ENCODE peak calls at places on chromosomes 16 and 17, in four cellular contexts. V, X, R and H are unnamed samples.

GRCh38 chr16:68041783-68042182 is 18.7 kb downstream of the DUS2 start:
- DNase-seq in V (no peak), X (no peak), R (no peak), H (no peak)

GRCh38 chr16:51053805-51054204 is 97.3 kb downstream of the SALL1 start:
- DNase-seq in V (no peak), X (no peak), R (no peak), H (no peak)

GRCh38 chr17:47192549-47192948 is 3.5 kb upstream of the CDC27 start:
- DNase-seq in V (peak), X (no peak), R (no peak), H (peak)

GRCh38 chr16:50721549-50722409 is 20.1 kb upstream of the CYLD start:
- DNase-seq in V (no peak), X (no peak), R (no peak), H (no peak)

GRCh38 chr17:27807567-27808470 is 7.5 kb upstream of the NOS2 start:
- DNase-seq in V (peak), X (no peak), R (peak), H (peak)

GRCh38 chr16:81275064-81275532 is 36.6 kb downstream of the BCO1 start:
- DNase-seq in V (no peak), X (no peak), R (no peak), H (no peak)

GRCh38 chr16:1119766-1120611 is 23.9 kb upstream of the C1QTNF8 start:
- DNase-seq in V (peak), X (no peak), R (no peak), H (no peak)

GRCh38 chr17:80789356-80789902 is 202.2 kb upstream of the CHMP6 start:
- DNase-seq in V (peak), X (no peak), R (peak), H (peak)

GRCh38 chr17:10772425-10773380 is 31.2 kb downstream of the TMEM238L start:
- DNase-seq in V (peak), X (peak), R (no peak), H (no peak)

DNA sequence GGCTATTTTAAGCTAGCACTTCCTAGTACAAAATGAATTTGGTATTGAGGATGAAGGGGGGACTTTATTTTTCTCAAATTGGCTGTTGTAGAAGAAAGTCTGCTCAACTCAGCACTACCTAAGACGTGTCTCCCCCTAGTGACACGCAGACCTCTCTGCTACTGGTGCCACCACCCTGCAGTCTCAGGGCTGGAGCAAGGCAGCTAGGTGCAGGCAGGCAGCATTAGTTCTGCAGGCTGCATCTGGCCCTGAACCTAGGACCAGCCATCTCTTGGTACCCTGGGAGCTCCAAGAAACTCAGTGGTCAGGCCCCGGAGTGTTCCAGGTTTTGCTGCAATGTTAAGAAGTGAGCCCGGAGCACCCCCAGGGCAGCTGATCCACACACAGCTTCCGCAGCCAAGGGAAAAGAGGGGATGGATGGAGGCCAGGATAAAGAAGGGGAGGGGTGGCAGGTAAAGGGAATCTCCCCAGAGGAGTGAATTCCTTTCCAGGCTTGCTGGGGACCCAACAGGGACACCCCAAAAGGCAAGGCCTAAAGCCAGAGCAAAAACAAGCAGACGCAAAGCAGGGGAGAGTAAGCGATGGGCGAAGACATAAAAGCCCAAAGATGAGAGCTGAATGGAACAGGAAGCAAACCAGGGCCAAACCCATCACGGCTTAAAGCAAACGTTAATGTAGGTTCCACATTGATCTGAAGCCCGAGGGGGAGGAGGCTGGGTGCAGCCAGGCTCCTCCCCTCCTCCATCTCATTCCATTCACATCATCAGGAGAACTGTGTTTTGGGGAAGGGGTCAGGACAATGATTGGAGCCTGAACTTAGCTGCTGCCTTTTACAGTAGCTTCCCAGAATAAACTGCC is 200.5 kb downstream of the ZFHX3 start:
- DNase-seq in V (peak), X (no peak), R (peak), H (peak)
- TF ChIP-seq CTCF in V (peak), X (peak), R (peak), H (peak)

GRCh38 chr17:16506188-16506587 is 14.2 kb upstream of the LRRC75A start:
- DNase-seq in V (no peak), X (no peak), R (no peak), H (no peak)

GRCh38 chr17:16512011-16512410 is 20.0 kb upstream of the LRRC75A start:
- DNase-seq in V (peak), X (no peak), R (no peak), H (no peak)

GRCh38 chr17:16511515-16511914 is 19.5 kb upstream of the LRRC75A start:
- DNase-seq in V (no peak), X (no peak), R (no peak), H (no peak)

GRCh38 chr17:16504974-16505373 is 13.0 kb upstream of the LRRC75A start:
- DNase-seq in V (no peak), X (no peak), R (no peak), H (no peak)

GRCh38 chr17:16507918-16508533 is 16.0 kb upstream of the LRRC75A start:
- DNase-seq in V (no peak), X (no peak), R (no peak), H (no peak)
- TF ChIP-seq CTCF in V (no peak), X (no peak), R (no peak), H (no peak)

GRCh38 chr17:31266042-31266441 is 31.0 kb downstream of the OMG start:
- DNase-seq in V (peak), X (no peak), R (no peak), H (no peak)
- TF ChIP-seq CTCF in V (peak), X (no peak), R (peak), H (peak)

GRCh38 chr16:75305364-75306101 is 54.1 kb upstream of the BCAR1 start:
- DNase-seq in V (no peak), X (no peak), R (peak), H (no peak)
- TF ChIP-seq CTCF in V (no peak), X (no peak), R (no peak), H (no peak)

DNA sequence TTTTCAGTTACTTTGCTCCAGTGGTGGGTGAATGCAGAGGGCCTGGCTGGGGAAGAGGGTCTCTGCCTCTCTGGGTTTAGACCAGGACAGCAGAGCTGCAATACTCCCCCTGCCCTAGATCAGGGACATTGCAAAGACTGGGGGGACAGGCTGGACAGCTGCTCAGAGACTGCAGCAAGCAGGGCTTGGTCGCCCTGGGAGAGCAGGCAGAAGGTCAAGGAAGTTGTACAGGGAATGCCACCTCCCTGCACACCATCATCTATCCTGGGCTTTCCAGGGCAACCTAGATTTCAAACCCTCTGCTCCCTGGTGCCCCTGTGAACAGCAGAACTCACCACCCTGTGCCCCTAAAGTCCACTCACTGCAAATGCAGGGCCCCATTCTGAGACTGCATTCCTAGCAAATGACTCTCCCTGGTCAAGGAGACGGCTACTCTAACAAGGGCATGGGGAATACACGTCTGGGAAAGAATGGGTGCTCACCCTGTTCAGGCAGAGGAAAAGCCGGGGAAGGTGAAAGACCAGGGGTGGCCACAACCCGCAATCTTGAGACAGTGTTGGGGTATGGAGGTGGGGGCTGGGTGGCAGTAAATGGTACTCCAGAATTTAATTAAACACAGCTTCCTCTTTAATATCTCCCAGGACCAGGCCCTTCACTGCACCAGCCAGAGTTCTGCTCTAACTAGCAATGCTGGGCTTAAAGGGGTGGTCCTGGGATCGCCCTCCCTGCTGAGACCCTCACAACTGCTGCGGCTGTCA is 1.0 kb downstream of the KIFC3 start:
- DNase-seq in V (no peak), X (no peak), R (no peak), H (no peak)
- TF ChIP-seq CTCF in V (no peak), X (no peak), R (no peak), H (no peak)